ENCODE peak calls at places on chromosomes 3 and 15, in six cellular contexts. K, H, I, B, Y and E are unnamed samples.

GRCh38 chr3:39065197-39065596 is 13.4 kb downstream of the WDR48 start:
- DNase-seq in K (no peak), H (peak; percentile 9), I (peak; percentile 54), B (no peak), Y (peak; percentile 77), E (peak; percentile 7)

GRCh38 chr15:69154684-69155083 is 5.8 kb upstream of the GLCE start:
- DNase-seq in K (no peak), H (no peak), I (peak; percentile 61), B (no peak), Y (no peak), E (no peak)

GRCh38 chr15:78021761-78022160 is 55.8 kb downstream of the TBC1D2B start:
- DNase-seq in K (no peak), H (no peak), I (no peak), B (no peak), Y (no peak), E (no peak)

GRCh38 chr3:153130312-153130977 is 31.6 kb upstream of the RAP2B start:
- DNase-seq in K (no peak), H (peak; percentile 3), I (peak; percentile 61), B (no peak), Y (no peak), E (no peak)

GRCh38 chr3:98329392-98330124 is 24.1 kb upstream of the OR5K4 start:
- DNase-seq in K (peak; percentile 14), H (no peak), I (peak; percentile 61), B (peak; percentile 44), Y (peak; percentile 79), E (peak; percentile 45)

GRCh38 chr15:62880278-62880677 is 162.3 kb upstream of the TPM1 start:
- DNase-seq in K (no peak), H (no peak), I (peak; percentile 46), B (no peak), Y (no peak), E (no peak)

GRCh38 chr15:45186771-45187577 is 792 bp downstream of the SHF start:
- DNase-seq in K (no peak), H (no peak), I (no peak), B (no peak), Y (no peak), E (no peak)

GRCh38 chr15:82999905-83000671 is 11.4 kb downstream of the C15orf40 start:
- DNase-seq in K (no peak), H (peak; percentile 19), I (peak; percentile 67), B (peak; percentile 38), Y (peak; percentile 61), E (peak; percentile 32)

GRCh38 chr3:142664819-142665218 is 59.0 kb upstream of the TRPC1 start:
- DNase-seq in K (no peak), H (no peak), I (no peak), B (no peak), Y (no peak), E (no peak)

GRCh38 chr15:84716036-84716732 is at the start of gene SEC11A:
- DNase-seq in K (peak; percentile 73), H (peak; percentile 75), I (peak; percentile 97), B (peak; percentile 94), Y (peak; percentile 94), E (peak; percentile 99)

GRCh38 chr15:75089781-75090734 is 66.7 kb downstream of the PPCDC start:
- DNase-seq in K (no peak), H (no peak), I (peak; percentile 58), B (no peak), Y (no peak), E (no peak)

GRCh38 chr3:31066999-31067398 is 172.5 kb upstream of the GADL1 start:
- DNase-seq in K (no peak), H (peak; percentile 95), I (peak; percentile 74), B (no peak), Y (no peak), E (no peak)

GRCh38 chr3:51985971-51986947 is 2.9 kb downstream of the ACY1 start:
- DNase-seq in K (no peak), H (no peak), I (no peak), B (no peak), Y (no peak), E (no peak)

GRCh38 chr15:97545799-97546198 is 414.7 kb upstream of the ARRDC4 start:
- DNase-seq in K (no peak), H (no peak), I (no peak), B (no peak), Y (no peak), E (no peak)

GRCh38 chr15:89378699-89379422 is 44.2 kb upstream of the POLG start:
- DNase-seq in K (no peak), H (no peak), I (no peak), B (peak; percentile 33), Y (no peak), E (no peak)

GRCh38 chr15:22979699-22980188 is 424 bp downstream of the CYFIP1 start:
- DNase-seq in K (no peak), H (no peak), I (peak; percentile 54), B (peak; percentile 25), Y (no peak), E (no peak)

GRCh38 chr3:77189258-77189657 is 149.4 kb downstream of the ROBO2 start:
- DNase-seq in K (no peak), H (no peak), I (no peak), B (no peak), Y (no peak), E (no peak)

GRCh38 chr3:118127992-118128391 is 906.7 kb downstream of the IGSF11 start:
- DNase-seq in K (no peak), H (no peak), I (no peak), B (no peak), Y (no peak), E (no peak)

GRCh38 chr3:112767177-112767576 is 79.5 kb downstream of the CD200R1L start:
- DNase-seq in K (no peak), H (no peak), I (peak; percentile 18), B (no peak), Y (peak; percentile 12), E (no peak)

GRCh38 chr3:123660900-123661299 is 76.0 kb upstream of the HACD2 start:
- DNase-seq in K (no peak), H (peak; percentile 79), I (peak; percentile 80), B (no peak), Y (peak; percentile 79), E (peak; percentile 77)

GRCh38 chr3:178485756-178486155 is 50.5 kb upstream of the KCNMB2 start:
- DNase-seq in K (no peak), H (peak; percentile 11), I (no peak), B (no peak), Y (no peak), E (no peak)

GRCh38 chr3:43707266-43707665 is 16.5 kb downstream of the ABHD5 start:
- DNase-seq in K (no peak), H (no peak), I (no peak), B (no peak), Y (no peak), E (no peak)

GRCh38 chr15:35349916-35350315 is 196.0 kb downstream of the DPH6 start:
- DNase-seq in K (no peak), H (no peak), I (no peak), B (no peak), Y (no peak), E (no peak)

GRCh38 chr15:93020976-93021772 is 67.8 kb downstream of the RGMA start:
- DNase-seq in K (no peak), H (no peak), I (no peak), B (no peak), Y (no peak), E (no peak)

GRCh38 chr15:95247068-95247984 is 1016.0 kb downstream of the MCTP2 start:
- DNase-seq in K (no peak), H (peak; percentile 97), I (peak; percentile 93), B (no peak), Y (no peak), E (peak; percentile 91)

GRCh38 chr3:15460891-15461524 is 33.6 kb downstream of the EAF1 start:
- DNase-seq in K (peak; percentile 78), H (no peak), I (no peak), B (peak; percentile 6), Y (no peak), E (no peak)

GRCh38 chr3:8303466-8303865 is 198.2 kb upstream of the LMCD1 start:
- DNase-seq in K (no peak), H (no peak), I (no peak), B (no peak), Y (no peak), E (no peak)